ENCODE peak calls at places on chromosome 3, in six cellular contexts. R is esophagus squamous epithelium; Y is keratinocyte; J is A673; M is upper lobe of right lung; V is CD8-positive, alpha-beta T cell. H is an unnamed sample. For H3K27me3, the result is how much of the 10 kb centered on the place peaks cover.

GRCh38 chr3:116188231-116188785 is 257.0 kb downstream of the LSAMP start:
- DNase-seq in R (no peak), Y (no peak), J (peak), M (no peak), V (no peak), H (no peak)

GRCh38 chr3:50378024-50378423 is 18.7 kb upstream of the TMEM115 start:
- DNase-seq in R (no peak), Y (no peak), J (no peak), M (no peak), V (no peak), H (no peak)

GRCh38 chr3:38229036-38229435 is 36.6 kb upstream of the SLC22A13 start:
- DNase-seq in R (no peak), Y (no peak), J (no peak), M (no peak), V (no peak), H (no peak)

GRCh38 chr3:21310891-21311290 is 440.1 kb downstream of the ZNF385D start:
- DNase-seq in R (no peak), Y (no peak), J (no peak), M (no peak), V (no peak), H (no peak)

GRCh38 chr3:161700998-161701397 is 204.4 kb downstream of the OTOL1 start:
- DNase-seq in R (no peak), Y (no peak), J (peak), M (no peak), V (no peak), H (no peak)

GRCh38 chr3:189824629-189825312 is 193.6 kb downstream of the TP63 start:
- DNase-seq in R (no peak), Y (peak), J (peak), M (no peak), V (no peak), H (no peak)

GRCh38 chr3:184740509-184741258 is 28.8 kb upstream of the MAGEF1 start:
- DNase-seq in R (no peak), Y (peak), J (peak), M (no peak), V (no peak), H (no peak)

GRCh38 chr3:10683106-10683505 is 132.9 kb upstream of the SLC6A11 start:
- DNase-seq in R (no peak), Y (no peak), J (no peak), M (no peak), V (no peak), H (no peak)

GRCh38 chr3:123750659-123751420 is 133.3 kb downstream of the MYLK start:
- DNase-seq in R (no peak), Y (no peak), J (no peak), M (no peak), V (no peak), H (no peak)

GRCh38 chr3:126958638-126959085 is 24.3 kb upstream of the PLXNA1 start:
- DNase-seq in R (no peak), Y (no peak), J (no peak), M (peak), V (no peak), H (no peak)

GRCh38 chr3:156898296-156898880 is 72.2 kb downstream of the LEKR1 start:
- DNase-seq in R (no peak), Y (no peak), J (no peak), M (no peak), V (no peak), H (no peak)

GRCh38 chr3:37953995-37954394 is 36.6 kb upstream of the VILL start:
- DNase-seq in R (no peak), Y (no peak), J (peak), M (no peak), V (no peak), H (no peak)

GRCh38 chr3:54746722-54747121 is 181.1 kb downstream of the LRTM1 start:
- DNase-seq in R (no peak), Y (no peak), J (no peak), M (no peak), V (no peak), H (no peak)

GRCh38 chr3:61250784-61251173 is 473 bp downstream of the FHIT start:
- DNase-seq in R (peak), Y (peak), J (peak), M (peak), V (no peak), H (no peak)

GRCh38 chr3:15783361-15783969 is 14.3 kb downstream of the ANKRD28 start:
- DNase-seq in R (no peak), Y (no peak), J (no peak), M (no peak), V (no peak), H (no peak)

GRCh38 chr3:170037463-170038433 is at the start of gene GPR160:
- DNase-seq in R (peak), Y (no peak), J (peak), M (peak), V (peak), H (no peak)

GRCh38 chr3:52463420-52463819 is 8.0 kb downstream of the NISCH start:
- DNase-seq in R (no peak), Y (no peak), J (no peak), M (no peak), V (no peak), H (no peak)

GRCh38 chr3:141058996-141059395 is 7.8 kb downstream of the SPSB4 start:
- DNase-seq in R (no peak), Y (no peak), J (no peak), M (no peak), V (no peak), H (no peak)

GRCh38 chr3:182465301-182466185 is 327.8 kb upstream of the ATP11B start:
- DNase-seq in R (no peak), Y (no peak), J (no peak), M (no peak), V (no peak), H (no peak)

GRCh38 chr3:188826574-188826973 is 345.2 kb upstream of the TPRG1 start:
- DNase-seq in R (no peak), Y (no peak), J (no peak), M (no peak), V (no peak), H (no peak)

GRCh38 chr3:179526482-179526881 is 36.2 kb upstream of the ACTL6A start:
- DNase-seq in R (no peak), Y (no peak), J (no peak), M (no peak), V (no peak), H (no peak)

GRCh38 chr3:122102191-122102935 is 47.2 kb downstream of the CD86 start:
- DNase-seq in R (no peak), Y (no peak), J (no peak), M (no peak), V (no peak), H (no peak)

GRCh38 chr3:99990179-99990578 is 124.1 kb downstream of the FILIP1L start:
- DNase-seq in R (no peak), Y (no peak), J (no peak), M (no peak), V (no peak), H (no peak)

GRCh38 chr3:109900774-109901173 is 563.4 kb upstream of the DPPA4 start:
- DNase-seq in R (no peak), Y (no peak), J (no peak), M (no peak), V (no peak), H (no peak)

GRCh38 chr3:56976666-56977560 is 83.6 kb upstream of the SPATA12 start:
- DNase-seq in R (no peak), Y (no peak), J (peak), M (no peak), V (no peak), H (no peak)

DNA sequence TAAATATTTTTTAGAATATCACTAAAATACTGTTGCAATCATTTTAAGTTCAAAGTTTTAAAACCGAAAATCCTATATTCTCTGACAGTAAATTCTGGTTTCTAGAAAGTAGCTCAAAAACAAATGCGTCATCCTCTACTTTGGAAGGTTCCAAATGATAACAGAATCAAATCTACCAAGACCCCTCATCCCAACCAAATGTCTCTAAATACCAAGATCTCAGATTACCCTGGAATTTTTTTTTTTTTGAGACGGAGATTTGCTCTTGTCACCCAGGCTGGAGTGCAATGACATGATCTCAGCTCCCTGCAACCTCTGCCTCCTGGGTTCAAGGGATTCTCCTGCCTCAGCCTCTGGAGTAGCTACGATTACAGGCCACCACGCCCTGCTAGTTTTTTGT is 16.8 kb downstream of the TBL1XR1 start:
- DNase-seq in R (no peak), Y (no peak), J (no peak), M (no peak), V (no peak), H (no peak)
- H3K27me3 ChIP-seq in R (under half), Y (under half), J (under half), M (under half), V (under half), H (under half)

GRCh38 chr3:13657660-13658435 is 108.9 kb downstream of the FBLN2 start:
- DNase-seq in R (no peak), Y (no peak), J (peak), M (peak), V (peak), H (no peak)

GRCh38 chr3:13659221-13659969 is 110.5 kb downstream of the FBLN2 start:
- DNase-seq in R (no peak), Y (no peak), J (no peak), M (no peak), V (no peak), H (no peak)

GRCh38 chr3:13656584-13657301 is 107.8 kb downstream of the FBLN2 start:
- DNase-seq in R (no peak), Y (no peak), J (no peak), M (no peak), V (no peak), H (no peak)

GRCh38 chr3:13660042-13660874 is 111.3 kb downstream of the FBLN2 start:
- DNase-seq in R (no peak), Y (no peak), J (no peak), M (no peak), V (no peak), H (no peak)

GRCh38 chr3:13658681-13659080 is 109.8 kb downstream of the FBLN2 start:
- DNase-seq in R (no peak), Y (no peak), J (no peak), M (no peak), V (no peak), H (no peak)
- TF ChIP-seq CTCF in R (no peak), Y (no peak), J (no peak), M (no peak), V (no peak), H (no peak)

GRCh38 chr3:95240395-95240794 is 1177.5 kb downstream of the NSUN3 start:
- DNase-seq in R (no peak), Y (no peak), J (no peak), M (no peak), V (no peak), H (no peak)
- H3K27me3 ChIP-seq in R (under half), Y (under half), J (under half), M (under half), V (under half), H (under half)

GRCh38 chr3:32175607-32176197 is 62.8 kb upstream of the CMTM8 start:
- DNase-seq in R (no peak), Y (peak), J (peak), M (no peak), V (peak), H (no peak)

GRCh38 chr3:32176989-32177701 is 61.3 kb upstream of the CMTM8 start:
- DNase-seq in R (no peak), Y (peak), J (peak), M (no peak), V (peak), H (no peak)

GRCh38 chr3:32180151-32180850 is 58.2 kb upstream of the CMTM8 start:
- DNase-seq in R (no peak), Y (no peak), J (no peak), M (no peak), V (no peak), H (no peak)

GRCh38 chr3:32181370-32181769 is 57.1 kb upstream of the CMTM8 start:
- DNase-seq in R (no peak), Y (no peak), J (no peak), M (no peak), V (no peak), H (no peak)

DNA sequence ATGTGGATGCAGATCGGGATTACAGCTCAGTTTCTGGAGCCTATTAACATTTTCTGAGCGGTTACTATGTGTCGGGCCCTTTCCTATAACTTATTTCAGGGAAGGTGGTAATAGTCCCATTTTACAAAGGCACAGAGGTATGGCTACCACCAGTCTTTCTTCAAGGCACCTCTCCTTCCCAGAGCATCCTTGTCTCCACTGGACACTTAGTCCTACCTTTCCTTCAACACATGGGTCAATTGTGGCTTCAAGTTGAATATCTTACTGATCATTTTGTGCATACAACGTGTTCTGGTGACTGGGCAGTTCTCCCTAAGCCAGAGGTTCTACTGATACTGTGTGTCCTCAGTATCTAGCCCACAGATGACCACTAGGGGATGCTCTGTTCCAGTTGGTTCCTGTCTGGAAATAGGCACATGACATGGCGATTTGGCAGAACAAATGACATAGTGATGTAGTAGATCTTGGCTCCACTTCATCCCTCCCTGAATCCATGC is 60.7 kb upstream of the CMTM8 start:
- DNase-seq in R (no peak), Y (peak), J (peak), M (no peak), V (peak), H (no peak)
- TF ChIP-seq CTCF in R (peak), Y (peak), J (peak), M (peak), V (no peak), H (peak)